ENCODE peak calls at places on chromosome 5, in four cellular contexts. One of them, this sample, is unnamed.

GRCh38 chr5:160071521-160072299 is 47.5 kb downstream of the PWWP2A start:
- DNase-seq in tibial artery: no peak
- DNase-seq in NCI-H82: peak; percentile 72
- DNase-seq in M059J: no peak
- DNase-seq in this sample: no peak

GRCh38 chr5:80289320-80289719 is 30.5 kb upstream of the SPZ1 start:
- DNase-seq in tibial artery: no peak
- DNase-seq in NCI-H82: no peak
- DNase-seq in M059J: no peak
- DNase-seq in this sample: no peak

GRCh38 chr5:76620166-76620565 is 3.0 kb downstream of the F2RL2 start:
- DNase-seq in tibial artery: no peak
- DNase-seq in NCI-H82: no peak
- DNase-seq in M059J: no peak
- DNase-seq in this sample: no peak

GRCh38 chr5:79963261-79963977 is 27.6 kb downstream of the MTX3 start:
- DNase-seq in tibial artery: no peak
- DNase-seq in NCI-H82: no peak
- DNase-seq in M059J: no peak
- DNase-seq in this sample: no peak

GRCh38 chr5:139878093-139878492 is 82.5 kb downstream of the PSD2 start:
- DNase-seq in tibial artery: no peak
- DNase-seq in NCI-H82: no peak
- DNase-seq in M059J: peak; percentile 12
- DNase-seq in this sample: no peak

GRCh38 chr5:79642210-79642609 is 30.0 kb downstream of the TENT2 start:
- DNase-seq in tibial artery: no peak
- DNase-seq in NCI-H82: no peak
- DNase-seq in M059J: no peak
- DNase-seq in this sample: no peak

GRCh38 chr5:88674262-88675158 is 208.5 kb downstream of the MEF2C start:
- DNase-seq in tibial artery: no peak
- DNase-seq in NCI-H82: peak; percentile 51
- DNase-seq in M059J: peak; percentile 83
- DNase-seq in this sample: no peak

GRCh38 chr5:180291943-180292831 is at the start of gene MAPK9:
- DNase-seq in tibial artery: peak; percentile 74
- DNase-seq in NCI-H82: peak; percentile 88
- DNase-seq in M059J: peak; percentile 74
- DNase-seq in this sample: no peak

GRCh38 chr5:179869641-179870402 is 11.2 kb upstream of the MRNIP start:
- DNase-seq in tibial artery: no peak
- DNase-seq in NCI-H82: no peak
- DNase-seq in M059J: no peak
- DNase-seq in this sample: no peak

GRCh38 chr5:34736445-34737119 is 80.5 kb downstream of the RAI14 start:
- DNase-seq in tibial artery: no peak
- DNase-seq in NCI-H82: no peak
- DNase-seq in M059J: peak; percentile 44
- DNase-seq in this sample: no peak

GRCh38 chr5:148828461-148829247 is 2.2 kb downstream of the ADRB2 start:
- DNase-seq in tibial artery: no peak
- DNase-seq in NCI-H82: no peak
- DNase-seq in M059J: peak; percentile 54
- DNase-seq in this sample: no peak

GRCh38 chr5:90406466-90406865 is 3.1 kb downstream of the CETN3 start:
- DNase-seq in tibial artery: no peak
- DNase-seq in NCI-H82: no peak
- DNase-seq in M059J: peak; percentile 13
- DNase-seq in this sample: no peak

GRCh38 chr5:134131578-134132350 is 17.3 kb downstream of the TCF7 start:
- DNase-seq in tibial artery: no peak
- DNase-seq in NCI-H82: no peak
- DNase-seq in M059J: no peak
- DNase-seq in this sample: no peak

GRCh38 chr5:171600736-171601265 is 181.4 kb downstream of the FGF18 start:
- DNase-seq in tibial artery: peak; percentile 68
- DNase-seq in NCI-H82: no peak
- DNase-seq in M059J: no peak
- DNase-seq in this sample: no peak

GRCh38 chr5:126192226-126192625 is 231.0 kb upstream of the GRAMD2B start:
- DNase-seq in tibial artery: no peak
- DNase-seq in NCI-H82: no peak
- DNase-seq in M059J: no peak
- DNase-seq in this sample: no peak

GRCh38 chr5:150780816-150781221 is 2.3 kb downstream of the SMIM3 start:
- DNase-seq in tibial artery: no peak
- DNase-seq in NCI-H82: no peak
- DNase-seq in M059J: peak; percentile 70
- DNase-seq in this sample: no peak

GRCh38 chr5:146703899-146704298 is 174.7 kb downstream of the PPP2R2B start:
- DNase-seq in tibial artery: no peak
- DNase-seq in NCI-H82: no peak
- DNase-seq in M059J: peak; percentile 4
- DNase-seq in this sample: no peak

GRCh38 chr5:42944989-42945388 is 95.1 kb downstream of the ANXA2R start:
- DNase-seq in tibial artery: no peak
- DNase-seq in NCI-H82: no peak
- DNase-seq in M059J: peak; percentile 94
- DNase-seq in this sample: no peak

GRCh38 chr5:146731909-146732659 is 146.5 kb downstream of the PPP2R2B start:
- DNase-seq in tibial artery: no peak
- DNase-seq in NCI-H82: no peak
- DNase-seq in M059J: peak; percentile 94
- DNase-seq in this sample: no peak

GRCh38 chr5:139700711-139701693 is 52.9 kb downstream of the CXXC5 start:
- DNase-seq in tibial artery: no peak
- DNase-seq in NCI-H82: peak; percentile 88
- DNase-seq in M059J: no peak
- DNase-seq in this sample: no peak

This sample was measured in SIG-M5.